ENCODE peak calls at places on chromosomes 16 and 17, in seven cellular contexts. One of them, this sample, is unnamed.

GRCh38 chr16:10616744-10617640 is 36.6 kb upstream of the EMP2 start:
- DNase-seq in WTC11: peak; percentile 31
- DNase-seq in tibial nerve: peak; percentile 46
- DNase-seq in omental fat pad: no peak
- DNase-seq in endothelial cell: no peak
- DNase-seq in RWPE1: peak; percentile 76
- DNase-seq in CD8-positive, alpha-beta T cell: no peak
- DNase-seq in this sample: no peak

GRCh38 chr16:13997933-13998332 is 73.2 kb upstream of the MRTFB start:
- DNase-seq in WTC11: no peak
- DNase-seq in tibial nerve: no peak
- DNase-seq in omental fat pad: no peak
- DNase-seq in endothelial cell: no peak
- DNase-seq in RWPE1: no peak
- DNase-seq in CD8-positive, alpha-beta T cell: no peak
- DNase-seq in this sample: peak; percentile 68

GRCh38 chr16:760498-761343 is at the start of gene MSLN:
- DNase-seq in WTC11: no peak
- DNase-seq in tibial nerve: no peak
- DNase-seq in omental fat pad: peak; percentile 38
- DNase-seq in endothelial cell: no peak
- DNase-seq in RWPE1: peak; percentile 78
- DNase-seq in CD8-positive, alpha-beta T cell: no peak
- DNase-seq in this sample: no peak

GRCh38 chr17:39151680-39152058 is 232 bp upstream of the PLXDC1 start:
- DNase-seq in WTC11: peak; percentile 18
- DNase-seq in tibial nerve: no peak
- DNase-seq in omental fat pad: no peak
- DNase-seq in endothelial cell: no peak
- DNase-seq in RWPE1: no peak
- DNase-seq in CD8-positive, alpha-beta T cell: no peak
- DNase-seq in this sample: no peak

GRCh38 chr17:49290690-49291326 is 60.2 kb upstream of the PHOSPHO1 start:
- DNase-seq in WTC11: no peak
- DNase-seq in tibial nerve: no peak
- DNase-seq in omental fat pad: no peak
- DNase-seq in endothelial cell: peak; percentile 22
- DNase-seq in RWPE1: peak; percentile 31
- DNase-seq in CD8-positive, alpha-beta T cell: no peak
- DNase-seq in this sample: no peak

GRCh38 chr17:43740541-43740940 is 18.1 kb downstream of the SOST start:
- DNase-seq in WTC11: no peak
- DNase-seq in tibial nerve: no peak
- DNase-seq in omental fat pad: no peak
- DNase-seq in endothelial cell: no peak
- DNase-seq in RWPE1: no peak
- DNase-seq in CD8-positive, alpha-beta T cell: no peak
- DNase-seq in this sample: no peak

GRCh38 chr16:80938035-80938927 is 68.4 kb downstream of the CMC2 start:
- DNase-seq in WTC11: no peak
- DNase-seq in tibial nerve: no peak
- DNase-seq in omental fat pad: no peak
- DNase-seq in endothelial cell: no peak
- DNase-seq in RWPE1: no peak
- DNase-seq in CD8-positive, alpha-beta T cell: no peak
- DNase-seq in this sample: no peak

GRCh38 chr16:79269211-79269863 is 331.2 kb downstream of the MAF start:
- DNase-seq in WTC11: no peak
- DNase-seq in tibial nerve: no peak
- DNase-seq in omental fat pad: no peak
- DNase-seq in endothelial cell: no peak
- DNase-seq in RWPE1: no peak
- DNase-seq in CD8-positive, alpha-beta T cell: no peak
- DNase-seq in this sample: peak; percentile 44

GRCh38 chr17:18932360-18933055 is 19.5 kb upstream of the SLC5A10 start:
- DNase-seq in WTC11: no peak
- DNase-seq in tibial nerve: no peak
- DNase-seq in omental fat pad: no peak
- DNase-seq in endothelial cell: no peak
- DNase-seq in RWPE1: no peak
- DNase-seq in CD8-positive, alpha-beta T cell: no peak
- DNase-seq in this sample: no peak

GRCh38 chr17:3032258-3033247 is 30.9 kb downstream of the OR1D5 start:
- DNase-seq in WTC11: no peak
- DNase-seq in tibial nerve: no peak
- DNase-seq in omental fat pad: no peak
- DNase-seq in endothelial cell: no peak
- DNase-seq in RWPE1: no peak
- DNase-seq in CD8-positive, alpha-beta T cell: no peak
- DNase-seq in this sample: no peak

GRCh38 chr17:41563607-41564006 is 8.3 kb downstream of the KRT9 start:
- DNase-seq in WTC11: no peak
- DNase-seq in tibial nerve: no peak
- DNase-seq in omental fat pad: no peak
- DNase-seq in endothelial cell: no peak
- DNase-seq in RWPE1: no peak
- DNase-seq in CD8-positive, alpha-beta T cell: no peak
- DNase-seq in this sample: no peak

GRCh38 chr16:67923414-67924127 is 8.1 kb downstream of the CTRL start:
- DNase-seq in WTC11: no peak
- DNase-seq in tibial nerve: no peak
- DNase-seq in omental fat pad: no peak
- DNase-seq in endothelial cell: no peak
- DNase-seq in RWPE1: no peak
- DNase-seq in CD8-positive, alpha-beta T cell: no peak
- DNase-seq in this sample: no peak

GRCh38 chr17:51250314-51250840 is 9.5 kb downstream of the MBTD1 start:
- DNase-seq in WTC11: no peak
- DNase-seq in tibial nerve: no peak
- DNase-seq in omental fat pad: no peak
- DNase-seq in endothelial cell: no peak
- DNase-seq in RWPE1: no peak
- DNase-seq in CD8-positive, alpha-beta T cell: no peak
- DNase-seq in this sample: no peak

GRCh38 chr17:12659500-12659899 is 6.2 kb upstream of the MYOCD start:
- DNase-seq in WTC11: no peak
- DNase-seq in tibial nerve: no peak
- DNase-seq in omental fat pad: no peak
- DNase-seq in endothelial cell: no peak
- DNase-seq in RWPE1: no peak
- DNase-seq in CD8-positive, alpha-beta T cell: no peak
- DNase-seq in this sample: no peak

GRCh38 chr17:66783656-66784381 is 51.1 kb upstream of the CACNG5 start:
- DNase-seq in WTC11: no peak
- DNase-seq in tibial nerve: no peak
- DNase-seq in omental fat pad: no peak
- DNase-seq in endothelial cell: no peak
- DNase-seq in RWPE1: no peak
- DNase-seq in CD8-positive, alpha-beta T cell: no peak
- DNase-seq in this sample: no peak

GRCh38 chr17:82797061-82797460 is 42.8 kb downstream of the ZNF750 start:
- DNase-seq in WTC11: no peak
- DNase-seq in tibial nerve: no peak
- DNase-seq in omental fat pad: no peak
- DNase-seq in endothelial cell: no peak
- DNase-seq in RWPE1: no peak
- DNase-seq in CD8-positive, alpha-beta T cell: no peak
- DNase-seq in this sample: no peak

GRCh38 chr16:70761656-70762055 is 39.3 kb downstream of the VAC14 start:
- DNase-seq in WTC11: no peak
- DNase-seq in tibial nerve: no peak
- DNase-seq in omental fat pad: no peak
- DNase-seq in endothelial cell: no peak
- DNase-seq in RWPE1: no peak
- DNase-seq in CD8-positive, alpha-beta T cell: no peak
- DNase-seq in this sample: no peak
- TF ChIP-seq CTCF in WTC11: no peak
- TF ChIP-seq CTCF in tibial nerve: no peak
- TF ChIP-seq CTCF in omental fat pad: no peak
- TF ChIP-seq CTCF in endothelial cell: no peak
- TF ChIP-seq CTCF in RWPE1: no peak
- TF ChIP-seq CTCF in CD8-positive, alpha-beta T cell: no peak
- TF ChIP-seq CTCF in this sample: no peak

GRCh38 chr17:31390426-31390747 is 1.1 kb upstream of the RAB11FIP4 start:
- DNase-seq in WTC11: no peak
- DNase-seq in tibial nerve: no peak
- DNase-seq in omental fat pad: no peak
- DNase-seq in endothelial cell: no peak
- DNase-seq in RWPE1: no peak
- DNase-seq in CD8-positive, alpha-beta T cell: no peak
- DNase-seq in this sample: no peak

GRCh38 chr17:31390748-31391495 is 553 bp upstream of the RAB11FIP4 start:
- DNase-seq in WTC11: peak; percentile 41
- DNase-seq in tibial nerve: no peak
- DNase-seq in omental fat pad: no peak
- DNase-seq in endothelial cell: no peak
- DNase-seq in RWPE1: no peak
- DNase-seq in CD8-positive, alpha-beta T cell: no peak
- DNase-seq in this sample: no peak

GRCh38 chr17:31388770-31389672 is 2.5 kb upstream of the RAB11FIP4 start:
- DNase-seq in WTC11: peak; percentile 68
- DNase-seq in tibial nerve: no peak
- DNase-seq in omental fat pad: no peak
- DNase-seq in endothelial cell: peak; percentile 69
- DNase-seq in RWPE1: peak; percentile 46
- DNase-seq in CD8-positive, alpha-beta T cell: peak; percentile 16
- DNase-seq in this sample: peak; percentile 66

GRCh38 chr17:31388351-31388750 is 3.1 kb upstream of the RAB11FIP4 start:
- DNase-seq in WTC11: no peak
- DNase-seq in tibial nerve: no peak
- DNase-seq in omental fat pad: no peak
- DNase-seq in endothelial cell: no peak
- DNase-seq in RWPE1: no peak
- DNase-seq in CD8-positive, alpha-beta T cell: no peak
- DNase-seq in this sample: no peak

DNA sequence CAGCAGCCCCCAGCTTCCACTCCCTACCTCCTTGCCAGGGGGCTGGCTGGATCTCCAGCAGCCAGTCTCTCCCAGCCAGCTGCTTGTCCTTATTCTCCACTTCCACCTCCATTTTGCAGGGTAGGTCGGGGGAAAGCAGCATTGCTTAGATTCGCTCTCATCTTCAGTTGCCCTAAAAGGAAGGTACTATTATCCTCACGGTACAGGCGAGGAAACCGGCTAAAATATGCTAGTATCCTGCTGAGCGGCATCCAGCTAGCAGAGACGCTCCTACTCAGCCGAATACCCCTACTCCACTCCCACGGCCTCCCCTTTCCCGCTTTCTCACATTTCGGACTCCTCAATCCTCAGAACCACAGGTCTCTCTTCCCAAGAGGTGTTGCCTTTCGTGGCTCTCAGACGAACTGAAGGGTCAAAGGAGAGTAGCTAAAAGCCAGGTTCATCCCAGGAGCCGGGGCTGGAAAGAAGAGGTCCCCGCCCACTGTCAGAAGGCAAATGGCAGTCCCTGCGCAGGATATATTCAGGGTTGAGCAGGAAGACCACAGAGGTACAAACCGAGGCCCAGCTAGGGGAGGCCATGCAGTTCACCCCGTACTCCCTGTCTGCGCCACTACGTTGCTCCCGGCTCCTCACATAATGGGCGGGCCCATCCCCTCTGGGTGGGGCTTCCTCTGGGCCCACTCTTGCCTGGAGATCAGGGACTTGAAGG is 1.6 kb upstream of the RAB11FIP4 start:
- DNase-seq in WTC11: no peak
- DNase-seq in tibial nerve: no peak
- DNase-seq in omental fat pad: no peak
- DNase-seq in endothelial cell: no peak
- DNase-seq in RWPE1: no peak
- DNase-seq in CD8-positive, alpha-beta T cell: no peak
- DNase-seq in this sample: no peak
- TF ChIP-seq CTCF in WTC11: no peak
- TF ChIP-seq CTCF in tibial nerve: no peak
- TF ChIP-seq CTCF in omental fat pad: no peak
- TF ChIP-seq CTCF in endothelial cell: peak; percentile 49
- TF ChIP-seq CTCF in RWPE1: no peak
- TF ChIP-seq CTCF in CD8-positive, alpha-beta T cell: peak; percentile 31
- TF ChIP-seq CTCF in this sample: no peak

GRCh38 chr16:86789621-86790051 is 211.3 kb downstream of the FOXL1 start:
- DNase-seq in WTC11: no peak
- DNase-seq in tibial nerve: no peak
- DNase-seq in omental fat pad: no peak
- DNase-seq in endothelial cell: no peak
- DNase-seq in RWPE1: no peak
- DNase-seq in CD8-positive, alpha-beta T cell: no peak
- DNase-seq in this sample: no peak

GRCh38 chr16:86784267-86784626 is 205.9 kb downstream of the FOXL1 start:
- DNase-seq in WTC11: no peak
- DNase-seq in tibial nerve: no peak
- DNase-seq in omental fat pad: no peak
- DNase-seq in endothelial cell: no peak
- DNase-seq in RWPE1: no peak
- DNase-seq in CD8-positive, alpha-beta T cell: no peak
- DNase-seq in this sample: no peak

GRCh38 chr16:86783626-86784266 is 205.4 kb downstream of the FOXL1 start:
- DNase-seq in WTC11: no peak
- DNase-seq in tibial nerve: no peak
- DNase-seq in omental fat pad: no peak
- DNase-seq in endothelial cell: no peak
- DNase-seq in RWPE1: peak; percentile 73
- DNase-seq in CD8-positive, alpha-beta T cell: no peak
- DNase-seq in this sample: no peak

GRCh38 chr16:86786338-86786737 is 208.0 kb downstream of the FOXL1 start:
- DNase-seq in WTC11: no peak
- DNase-seq in tibial nerve: no peak
- DNase-seq in omental fat pad: no peak
- DNase-seq in endothelial cell: no peak
- DNase-seq in RWPE1: no peak
- DNase-seq in CD8-positive, alpha-beta T cell: no peak
- DNase-seq in this sample: no peak

GRCh38 chr16:86787538-86787937 is 209.2 kb downstream of the FOXL1 start:
- DNase-seq in WTC11: no peak
- DNase-seq in tibial nerve: no peak
- DNase-seq in omental fat pad: no peak
- DNase-seq in endothelial cell: no peak
- DNase-seq in RWPE1: no peak
- DNase-seq in CD8-positive, alpha-beta T cell: no peak
- DNase-seq in this sample: no peak
- TF ChIP-seq CTCF in WTC11: no peak
- TF ChIP-seq CTCF in tibial nerve: no peak
- TF ChIP-seq CTCF in omental fat pad: no peak
- TF ChIP-seq CTCF in endothelial cell: no peak
- TF ChIP-seq CTCF in RWPE1: no peak
- TF ChIP-seq CTCF in CD8-positive, alpha-beta T cell: no peak
- TF ChIP-seq CTCF in this sample: no peak

GRCh38 chr17:37650419-37651003 is 7.3 kb upstream of the DDX52 start:
- DNase-seq in WTC11: peak; percentile 43
- DNase-seq in tibial nerve: no peak
- DNase-seq in omental fat pad: no peak
- DNase-seq in endothelial cell: peak; percentile 43
- DNase-seq in RWPE1: peak; percentile 39
- DNase-seq in CD8-positive, alpha-beta T cell: no peak
- DNase-seq in this sample: peak; percentile 30
- TF ChIP-seq CTCF in WTC11: no peak
- TF ChIP-seq CTCF in tibial nerve: no peak
- TF ChIP-seq CTCF in omental fat pad: no peak
- TF ChIP-seq CTCF in endothelial cell: peak; percentile 27
- TF ChIP-seq CTCF in RWPE1: peak; percentile 41
- TF ChIP-seq CTCF in CD8-positive, alpha-beta T cell: no peak
- TF ChIP-seq CTCF in this sample: peak; percentile 48

GRCh38 chr17:78723001-78723796 is 58.9 kb downstream of the CYTH1 start:
- DNase-seq in WTC11: peak; percentile 78
- DNase-seq in tibial nerve: no peak
- DNase-seq in omental fat pad: no peak
- DNase-seq in endothelial cell: peak; percentile 58
- DNase-seq in RWPE1: no peak
- DNase-seq in CD8-positive, alpha-beta T cell: no peak
- DNase-seq in this sample: no peak
- TF ChIP-seq CTCF in WTC11: no peak
- TF ChIP-seq CTCF in tibial nerve: no peak
- TF ChIP-seq CTCF in omental fat pad: no peak
- TF ChIP-seq CTCF in endothelial cell: no peak
- TF ChIP-seq CTCF in RWPE1: no peak
- TF ChIP-seq CTCF in CD8-positive, alpha-beta T cell: no peak
- TF ChIP-seq CTCF in this sample: no peak

This sample was measured in GM10248.